ENCODE peak calls at places on chromosomes 11 and 22, in six cellular contexts. One of them, this sample, is unnamed.

GRCh38 chr11:130478881-130479280 is 30.4 kb downstream of the ADAMTS15 start:
- DNase-seq in caudate nucleus: no peak
- DNase-seq in NCI-H82: no peak
- DNase-seq in NCI-H1105 treated with DMSO at 0.1 percent for 48 hours: no peak
- DNase-seq in ureter: no peak
- DNase-seq in trophoblast cell: peak
- DNase-seq in this sample: no peak

GRCh38 chr11:47189100-47189834 is 3.0 kb upstream of the PACSIN3 start:
- DNase-seq in caudate nucleus: no peak
- DNase-seq in NCI-H82: no peak
- DNase-seq in NCI-H1105 treated with DMSO at 0.1 percent for 48 hours: no peak
- DNase-seq in ureter: no peak
- DNase-seq in trophoblast cell: peak
- DNase-seq in this sample: no peak

GRCh38 chr11:122793500-122793899 is 44.8 kb upstream of the CRTAM start:
- DNase-seq in caudate nucleus: no peak
- DNase-seq in NCI-H82: no peak
- DNase-seq in NCI-H1105 treated with DMSO at 0.1 percent for 48 hours: no peak
- DNase-seq in ureter: no peak
- DNase-seq in trophoblast cell: no peak
- DNase-seq in this sample: no peak

GRCh38 chr11:122095950-122096942 is 19.8 kb downstream of the BLID start:
- DNase-seq in caudate nucleus: no peak
- DNase-seq in NCI-H82: no peak
- DNase-seq in NCI-H1105 treated with DMSO at 0.1 percent for 48 hours: peak
- DNase-seq in ureter: no peak
- DNase-seq in trophoblast cell: no peak
- DNase-seq in this sample: no peak

GRCh38 chr11:76083563-76084451 is 122.5 kb downstream of the WNT11 start:
- DNase-seq in caudate nucleus: no peak
- DNase-seq in NCI-H82: no peak
- DNase-seq in NCI-H1105 treated with DMSO at 0.1 percent for 48 hours: no peak
- DNase-seq in ureter: no peak
- DNase-seq in trophoblast cell: peak
- DNase-seq in this sample: no peak

GRCh38 chr11:106714179-106714578 is 304.1 kb downstream of the GUCY1A2 start:
- DNase-seq in caudate nucleus: no peak
- DNase-seq in NCI-H82: no peak
- DNase-seq in NCI-H1105 treated with DMSO at 0.1 percent for 48 hours: no peak
- DNase-seq in ureter: no peak
- DNase-seq in trophoblast cell: no peak
- DNase-seq in this sample: no peak

GRCh38 chr11:5489571-5490357 is 1.3 kb downstream of the OR52D1 start:
- DNase-seq in caudate nucleus: no peak
- DNase-seq in NCI-H82: no peak
- DNase-seq in NCI-H1105 treated with DMSO at 0.1 percent for 48 hours: no peak
- DNase-seq in ureter: no peak
- DNase-seq in trophoblast cell: no peak
- DNase-seq in this sample: no peak

GRCh38 chr11:69166186-69167115 is 10.7 kb downstream of the SMIM38 start:
- DNase-seq in caudate nucleus: peak
- DNase-seq in NCI-H82: no peak
- DNase-seq in NCI-H1105 treated with DMSO at 0.1 percent for 48 hours: no peak
- DNase-seq in ureter: no peak
- DNase-seq in trophoblast cell: no peak
- DNase-seq in this sample: no peak

GRCh38 chr11:133041928-133042890 is 490.1 kb downstream of the OPCML start:
- DNase-seq in caudate nucleus: no peak
- DNase-seq in NCI-H82: no peak
- DNase-seq in NCI-H1105 treated with DMSO at 0.1 percent for 48 hours: peak
- DNase-seq in ureter: no peak
- DNase-seq in trophoblast cell: no peak
- DNase-seq in this sample: no peak

GRCh38 chr11:64834723-64835615 is 9.5 kb downstream of the CDC42BPG start:
- DNase-seq in caudate nucleus: no peak
- DNase-seq in NCI-H82: no peak
- DNase-seq in NCI-H1105 treated with DMSO at 0.1 percent for 48 hours: no peak
- DNase-seq in ureter: no peak
- DNase-seq in trophoblast cell: peak
- DNase-seq in this sample: no peak

GRCh38 chr22:45615364-45615763 is 56.3 kb upstream of the ATXN10 start:
- DNase-seq in caudate nucleus: no peak
- DNase-seq in NCI-H82: no peak
- DNase-seq in NCI-H1105 treated with DMSO at 0.1 percent for 48 hours: no peak
- DNase-seq in ureter: no peak
- DNase-seq in trophoblast cell: no peak
- DNase-seq in this sample: no peak

GRCh38 chr11:45489281-45489906 is 176.0 kb downstream of the CHST1 start:
- DNase-seq in caudate nucleus: no peak
- DNase-seq in NCI-H82: peak
- DNase-seq in NCI-H1105 treated with DMSO at 0.1 percent for 48 hours: peak
- DNase-seq in ureter: no peak
- DNase-seq in trophoblast cell: no peak
- DNase-seq in this sample: no peak

GRCh38 chr11:129828301-129828836 is 12.7 kb downstream of the TMEM45B start:
- DNase-seq in caudate nucleus: no peak
- DNase-seq in NCI-H82: no peak
- DNase-seq in NCI-H1105 treated with DMSO at 0.1 percent for 48 hours: peak
- DNase-seq in ureter: peak
- DNase-seq in trophoblast cell: no peak
- DNase-seq in this sample: no peak

GRCh38 chr11:61011950-61012830 is 40.7 kb downstream of the CD6 start:
- DNase-seq in caudate nucleus: no peak
- DNase-seq in NCI-H82: no peak
- DNase-seq in NCI-H1105 treated with DMSO at 0.1 percent for 48 hours: no peak
- DNase-seq in ureter: no peak
- DNase-seq in trophoblast cell: no peak
- DNase-seq in this sample: no peak

GRCh38 chr11:69307421-69307820 is 13.5 kb downstream of the MYEOV start:
- DNase-seq in caudate nucleus: no peak
- DNase-seq in NCI-H82: no peak
- DNase-seq in NCI-H1105 treated with DMSO at 0.1 percent for 48 hours: no peak
- DNase-seq in ureter: no peak
- DNase-seq in trophoblast cell: no peak
- DNase-seq in this sample: no peak

GRCh38 chr11:22317656-22318055 is 20.5 kb upstream of the SLC17A6 start:
- DNase-seq in caudate nucleus: no peak
- DNase-seq in NCI-H82: no peak
- DNase-seq in NCI-H1105 treated with DMSO at 0.1 percent for 48 hours: no peak
- DNase-seq in ureter: no peak
- DNase-seq in trophoblast cell: no peak
- DNase-seq in this sample: no peak

GRCh38 chr22:19212302-19212870 is 33.9 kb upstream of the SLC25A1 start:
- DNase-seq in caudate nucleus: no peak
- DNase-seq in NCI-H82: no peak
- DNase-seq in NCI-H1105 treated with DMSO at 0.1 percent for 48 hours: no peak
- DNase-seq in ureter: no peak
- DNase-seq in trophoblast cell: no peak
- DNase-seq in this sample: no peak

GRCh38 chr11:110453684-110454354 is 24.1 kb downstream of the FDX1 start:
- DNase-seq in caudate nucleus: no peak
- DNase-seq in NCI-H82: no peak
- DNase-seq in NCI-H1105 treated with DMSO at 0.1 percent for 48 hours: no peak
- DNase-seq in ureter: no peak
- DNase-seq in trophoblast cell: no peak
- DNase-seq in this sample: no peak

GRCh38 chr11:33687733-33688479 is 12.7 kb downstream of the C11orf91 start:
- DNase-seq in caudate nucleus: no peak
- DNase-seq in NCI-H82: peak
- DNase-seq in NCI-H1105 treated with DMSO at 0.1 percent for 48 hours: peak
- DNase-seq in ureter: no peak
- DNase-seq in trophoblast cell: peak
- DNase-seq in this sample: peak

GRCh38 chr11:15968461-15969130 is 387.8 kb downstream of the SOX6 start:
- DNase-seq in caudate nucleus: no peak
- DNase-seq in NCI-H82: no peak
- DNase-seq in NCI-H1105 treated with DMSO at 0.1 percent for 48 hours: no peak
- DNase-seq in ureter: no peak
- DNase-seq in trophoblast cell: no peak
- DNase-seq in this sample: no peak